ENCODE peak calls at places on chromosomes 2 and 18, in four cellular contexts. R is kidney epithelial cell; P is naive thymus-derived CD4-positive, alpha-beta T cell; K is right lobe of liver. B is an unnamed sample.

GRCh38 chr18:61894751-61895524 is 2.1 kb upstream of the RNF152 start:
- DNase-seq in R (no peak), P (no peak), K (no peak), B (no peak)

GRCh38 chr2:142872900-142873724 is 4.4 kb upstream of the KYNU start:
- DNase-seq in R (peak), P (no peak), K (no peak), B (no peak)

GRCh38 chr2:100941646-100942240 is 60.3 kb upstream of the RPL31 start:
- DNase-seq in R (no peak), P (no peak), K (no peak), B (no peak)

GRCh38 chr2:40130251-40130994 is 321.5 kb downstream of the SLC8A1 start:
- DNase-seq in R (no peak), P (no peak), K (no peak), B (no peak)

GRCh38 chr2:25711641-25712369 is 38.4 kb upstream of the DTNB start:
- DNase-seq in R (no peak), P (no peak), K (no peak), B (no peak)

GRCh38 chr2:218019411-218020060 is 16.7 kb upstream of the TNS1 start:
- DNase-seq in R (no peak), P (no peak), K (no peak), B (no peak)

GRCh38 chr2:20622731-20623130 is 28.2 kb downstream of the HS1BP3 start:
- DNase-seq in R (no peak), P (no peak), K (peak), B (no peak)

GRCh38 chr2:25362564-25363145 is 20.9 kb upstream of the DNMT3A start:
- DNase-seq in R (no peak), P (peak), K (peak), B (peak)

GRCh38 chr18:9722691-9723090 is 14.6 kb downstream of the RAB31 start:
- DNase-seq in R (no peak), P (no peak), K (no peak), B (peak)

GRCh38 chr2:129880971-129881370 is 98.5 kb upstream of the RAB6C start:
- DNase-seq in R (no peak), P (no peak), K (no peak), B (no peak)

GRCh38 chr2:216109962-216110614 is 940 bp downstream of the XRCC5 start:
- DNase-seq in R (no peak), P (peak), K (no peak), B (peak)

GRCh38 chr18:42921261-42921737 is 194.2 kb downstream of the RIT2 start:
- DNase-seq in R (no peak), P (no peak), K (no peak), B (no peak)

GRCh38 chr2:172427990-172428840 is 829 bp downstream of the ITGA6 start:
- DNase-seq in R (no peak), P (peak), K (peak), B (peak)

GRCh38 chr2:119293900-119294299 is 70.3 kb downstream of the STEAP3 start:
- DNase-seq in R (no peak), P (no peak), K (no peak), B (no peak)

GRCh38 chr2:72148391-72148974 is 821 bp upstream of the CYP26B1 start:
- DNase-seq in R (no peak), P (no peak), K (no peak), B (no peak)

GRCh38 chr2:72148975-72149555 is 1.4 kb upstream of the CYP26B1 start:
- DNase-seq in R (no peak), P (no peak), K (no peak), B (no peak)

GRCh38 chr2:72150157-72150960 is 2.7 kb upstream of the CYP26B1 start:
- DNase-seq in R (peak), P (peak), K (peak), B (peak)

GRCh38 chr2:72150961-72151356 is 3.3 kb upstream of the CYP26B1 start:
- DNase-seq in R (no peak), P (no peak), K (no peak), B (no peak)

DNA sequence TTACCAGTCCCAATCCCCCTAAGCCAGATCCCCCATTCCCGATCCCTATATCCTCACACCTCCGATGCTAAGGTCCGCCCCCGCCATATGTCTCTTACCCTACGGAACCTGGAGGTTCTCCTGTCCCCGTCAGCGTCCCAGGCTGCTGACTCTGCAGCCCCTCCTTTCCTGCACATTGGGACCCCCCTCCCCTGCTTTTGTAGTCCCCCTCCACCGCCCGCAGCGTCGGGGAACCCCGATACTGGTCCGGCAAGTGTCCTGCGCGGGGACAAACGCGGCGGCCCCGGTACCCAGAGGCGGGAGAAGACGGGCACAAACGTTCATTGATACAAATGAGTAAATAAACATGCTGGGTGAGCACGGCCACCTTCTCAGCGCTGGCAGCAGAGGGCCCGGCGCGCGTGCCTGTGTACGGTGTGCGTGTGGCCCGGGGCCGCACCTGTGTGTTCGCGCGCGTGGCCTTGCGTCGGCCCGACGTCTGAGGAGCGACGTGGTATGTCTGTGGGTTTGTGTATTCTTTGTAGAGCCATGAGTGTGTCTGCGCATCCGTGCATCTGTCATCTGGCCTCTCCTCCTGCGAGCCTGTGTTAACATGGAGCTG is 2.0 kb upstream of the CYP26B1 start:
- DNase-seq in R (no peak), P (no peak), K (no peak), B (no peak)
- H3K4me3 ChIP-seq in R (no peak), P (peak), K (peak), B (no peak)

DNA sequence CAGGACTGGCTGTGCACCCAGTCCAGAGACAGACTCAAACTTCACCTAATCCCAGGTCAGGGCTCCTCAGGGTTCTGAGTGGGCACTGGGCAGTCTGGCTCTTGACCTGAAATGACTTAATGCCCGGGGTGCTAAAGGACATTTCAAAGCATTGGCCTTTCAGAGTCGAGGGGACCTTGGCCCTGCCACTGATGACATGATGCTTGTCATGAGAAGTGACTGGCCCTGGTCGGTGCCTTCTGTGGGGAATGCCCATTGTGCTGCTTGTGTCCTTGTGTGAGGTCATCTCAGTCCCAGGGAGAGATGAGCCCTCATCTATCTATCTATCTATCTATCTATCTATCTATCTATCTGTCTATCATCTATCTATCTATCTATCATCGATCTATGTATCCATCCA is 81.3 kb downstream of the CTAGE1 start:
- DNase-seq in R (no peak), P (no peak), K (no peak), B (no peak)
- H3K4me3 ChIP-seq in R (no peak), P (no peak), K (no peak), B (no peak)

GRCh38 chr2:240250150-240250984 is 109.9 kb upstream of the OTOS start:
- DNase-seq in R (no peak), P (no peak), K (no peak), B (no peak)
- H3K4me3 ChIP-seq in R (no peak), P (no peak), K (no peak), B (no peak)

GRCh38 chr18:48868468-48869466 is 82.0 kb downstream of the SMAD7 start:
- DNase-seq in R (no peak), P (no peak), K (no peak), B (peak)
- H3K4me3 ChIP-seq in R (no peak), P (no peak), K (no peak), B (peak)

DNA sequence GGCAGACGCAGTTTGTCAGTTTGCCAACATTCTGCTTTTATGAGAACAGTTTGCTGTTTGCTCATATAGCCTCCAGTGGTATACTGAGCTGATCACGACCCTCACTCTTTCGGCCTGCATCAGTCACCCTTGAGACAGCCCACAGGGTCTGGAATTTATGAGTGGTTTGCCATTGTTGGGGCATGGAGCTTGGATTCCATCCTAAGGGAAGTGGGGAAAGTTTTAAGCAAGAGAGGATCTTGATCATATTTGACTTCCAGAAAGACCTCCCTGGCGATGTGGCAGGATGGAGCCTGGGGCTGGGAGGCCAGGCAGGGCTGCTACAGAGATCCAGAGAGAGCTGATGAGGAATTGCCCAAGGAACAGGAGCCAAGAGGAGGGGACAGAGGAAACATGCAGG is 27.4 kb upstream of the GPR17 start:
- DNase-seq in R (no peak), P (no peak), K (no peak), B (no peak)
- H3K4me3 ChIP-seq in R (no peak), P (no peak), K (no peak), B (no peak)

GRCh38 chr2:56369316-56369715 is 185.5 kb downstream of the CCDC85A start:
- DNase-seq in R (no peak), P (no peak), K (no peak), B (no peak)

GRCh38 chr2:56376699-56377665 is 193.2 kb downstream of the CCDC85A start:
- DNase-seq in R (no peak), P (no peak), K (no peak), B (no peak)

GRCh38 chr2:56372071-56372656 is 188.4 kb downstream of the CCDC85A start:
- DNase-seq in R (no peak), P (no peak), K (no peak), B (no peak)
- H3K4me3 ChIP-seq in R (no peak), P (no peak), K (no peak), B (no peak)

DNA sequence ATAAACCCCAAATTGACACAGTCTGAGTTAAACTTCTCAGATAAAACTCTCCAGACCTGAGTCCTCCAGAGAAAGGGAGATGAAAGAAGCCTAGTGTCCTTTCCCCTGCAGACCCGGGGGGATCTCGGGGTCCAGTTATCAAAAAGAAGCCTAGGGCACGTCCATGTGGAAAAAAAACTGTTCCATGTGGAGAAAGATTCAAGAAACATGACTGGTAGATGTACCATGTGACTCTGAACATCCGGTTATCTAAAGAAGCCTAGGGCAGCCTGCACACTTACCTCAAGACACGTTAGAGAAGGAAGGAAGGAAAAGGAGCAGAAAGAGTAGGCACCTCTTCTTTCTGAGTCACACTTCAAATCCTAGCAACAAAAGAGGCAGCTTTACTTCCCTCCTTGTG is 421.0 kb downstream of the LRATD1 start:
- DNase-seq in R (no peak), P (no peak), K (no peak), B (no peak)
- H3K4me3 ChIP-seq in R (no peak), P (no peak), K (no peak), B (no peak)

GRCh38 chr18:70501358-70501757 is 212.5 kb downstream of the SOCS6 start:
- DNase-seq in R (no peak), P (no peak), K (no peak), B (no peak)
- H3K4me3 ChIP-seq in R (no peak), P (no peak), K (no peak), B (no peak)

GRCh38 chr18:2847341-2848144 is 737 bp downstream of the EMILIN2 start:
- DNase-seq in R (no peak), P (no peak), K (peak), B (peak)
- H3K4me3 ChIP-seq in R (peak), P (peak), K (peak), B (peak)

B was measured in GM12865.